ENCODE peak calls at places on chromosomes 11 and 22, in five cellular contexts. T is aorta; G is NCI-H460; X is stimulated activated CD4-positive, alpha-beta T cell treated with anti-CD3 and anti-CD28 coated beads, Interleukin-2, amount 100 ng/mL, for 24 hours; F is naive thymus-derived CD4-positive, alpha-beta T cell. J is an unnamed sample.

GRCh38 chr11:47184711-47185304 is 1.4 kb downstream of the PACSIN3 start:
- DNase-seq in G (no peak), F (no peak), T (no peak), X (no peak), J (peak)

GRCh38 chr22:50444663-50445062 is 30.2 kb downstream of the SBF1 start:
- DNase-seq in X (no peak), G (no peak), F (no peak), T (no peak), J (no peak)

GRCh38 chr11:28086569-28086968 is 21.4 kb downstream of the KIF18A start:
- DNase-seq in F (no peak), X (no peak), G (no peak), T (no peak), J (no peak)

GRCh38 chr22:36267896-36268485 is 15.1 kb downstream of the APOL1 start:
- DNase-seq in F (no peak), G (no peak), T (no peak), X (no peak), J (no peak)

GRCh38 chr11:1828542-1828941 is 6.2 kb upstream of the SYT8 start:
- DNase-seq in F (no peak), G (no peak), T (no peak), X (no peak), J (no peak)

GRCh38 chr22:38017272-38017920 is 33.0 kb upstream of the SOX10 start:
- DNase-seq in X (no peak), F (no peak), T (peak), G (no peak), J (peak)

GRCh38 chr22:19371893-19372292 is 59.6 kb downstream of the HIRA start:
- DNase-seq in F (no peak), T (no peak), G (no peak), X (no peak), J (no peak)

GRCh38 chr11:65942531-65942930 is 2.7 kb upstream of the TSGA10IP start:
- DNase-seq in T (no peak), G (no peak), X (no peak), F (no peak), J (no peak)

GRCh38 chr22:44404341-44405020 is 91.7 kb upstream of the SHISAL1 start:
- DNase-seq in G (no peak), X (no peak), F (no peak), T (peak), J (no peak)

GRCh38 chr11:131815631-131816030 is 445.2 kb downstream of the NTM start:
- DNase-seq in F (no peak), G (no peak), X (no peak), T (no peak), J (no peak)

GRCh38 chr11:113446938-113447337 is 28.3 kb downstream of the DRD2 start:
- DNase-seq in T (no peak), G (no peak), F (no peak), X (no peak), J (no peak)

J was measured in sciatic nerve.